ENCODE peak calls at places on chromosomes 1 and 21, in six cellular contexts. B is RCC 7860, O is A673, Y is cardiac fibroblast, N is uterus, K is ovary. F is an unnamed sample.

GRCh38 chr1:229710746-229711145 is 84.7 kb downstream of the URB2 start:
- DNase-seq in B (no peak), O (peak), Y (peak), N (no peak), K (no peak), F (no peak)

GRCh38 chr1:53737648-53738204 is 1.2 kb downstream of the GLIS1 start:
- DNase-seq in B (no peak), O (no peak), Y (peak), N (no peak), K (no peak), F (no peak)

GRCh38 chr1:42146916-42147320 is 6.3 kb upstream of the GUCA2B start:
- DNase-seq in B (peak), O (peak), Y (peak), N (peak), K (peak), F (peak)

GRCh38 chr1:117210831-117211261 is at the start of gene VTCN1:
- DNase-seq in B (no peak), O (no peak), Y (no peak), N (no peak), K (no peak), F (no peak)

GRCh38 chr1:182841368-182841988 is 2.3 kb downstream of the DHX9 start:
- DNase-seq in B (peak), O (peak), Y (peak), N (no peak), K (no peak), F (no peak)

GRCh38 chr1:193104496-193104905 is 713 bp downstream of the GLRX2 start:
- DNase-seq in B (peak), O (peak), Y (no peak), N (peak), K (peak), F (no peak)

GRCh38 chr21:27519357-27519756 is 552.5 kb upstream of the ADAMTS5 start:
- DNase-seq in B (peak), O (no peak), Y (peak), N (no peak), K (no peak), F (no peak)

GRCh38 chr1:25906644-25907300 is 553 bp upstream of the STMN1 start:
- DNase-seq in B (no peak), O (no peak), Y (no peak), N (no peak), K (no peak), F (peak)

GRCh38 chr1:225899044-225899925 is 10.3 kb upstream of the LEFTY1 start:
- DNase-seq in B (no peak), O (no peak), Y (no peak), N (no peak), K (no peak), F (no peak)

GRCh38 chr1:200732438-200732837 is 6.3 kb upstream of the CAMSAP2 start:
- DNase-seq in B (no peak), O (no peak), Y (no peak), N (no peak), K (no peak), F (no peak)

GRCh38 chr21:41865002-41865777 is 14.0 kb downstream of the PRDM15 start:
- DNase-seq in B (no peak), O (no peak), Y (no peak), N (no peak), K (no peak), F (no peak)

GRCh38 chr1:201318504-201319340 is 35.4 kb downstream of the PKP1 start:
- DNase-seq in B (no peak), O (no peak), Y (no peak), N (no peak), K (no peak), F (no peak)

GRCh38 chr1:197519741-197520334 is 251.8 kb downstream of the CRB1 start:
- DNase-seq in B (no peak), O (peak), Y (peak), N (no peak), K (no peak), F (no peak)

GRCh38 chr21:33261635-33262034 is 4.5 kb upstream of the IL10RB start:
- DNase-seq in B (no peak), O (no peak), Y (no peak), N (no peak), K (no peak), F (no peak)

GRCh38 chr1:201740609-201741231 is 88.2 kb upstream of the IPO9 start:
- DNase-seq in B (no peak), O (no peak), Y (peak), N (no peak), K (no peak), F (no peak)

GRCh38 chr1:177256153-177256814 is 85.5 kb downstream of the BRINP2 start:
- DNase-seq in B (peak), O (peak), Y (peak), N (peak), K (peak), F (no peak)

GRCh38 chr1:27350673-27351540 is 9.1 kb downstream of the SYTL1 start:
- DNase-seq in B (no peak), O (no peak), Y (no peak), N (no peak), K (peak), F (no peak)

GRCh38 chr1:200075938-200076546 is 48.5 kb downstream of the NR5A2 start:
- DNase-seq in B (peak), O (peak), Y (peak), N (peak), K (no peak), F (no peak)

GRCh38 chr1:178768423-178768822 is 43.4 kb downstream of the RALGPS2 start:
- DNase-seq in B (no peak), O (peak), Y (peak), N (no peak), K (no peak), F (no peak)

GRCh38 chr1:205523891-205524793 is 19.7 kb downstream of the CDK18 start:
- DNase-seq in B (peak), O (peak), Y (peak), N (peak), K (peak), F (peak)

F was measured in effector CD8-positive, alpha-beta T cell.